ENCODE peak calls at places on chromosomes 11 and 22, in four cellular contexts. One of them, this sample, is unnamed.
A peak's percentile ranks its signal among the peaks of the same experiment; 100 is the strongest.

GRCh38 chr22:46564084-46564714 is 26.8 kb upstream of the CELSR1 start:
- DNase-seq in activated CD8-positive, alpha-beta T cell treated with anti-CD3 and anti-CD28 coated beads for 36 hours: no peak
- DNase-seq in uterus: no peak
- DNase-seq in activated CD4-positive, alpha-beta T cell treated with anti-CD3 and anti-CD28 coated beads for 48 hours: no peak
- DNase-seq in this sample: no peak

GRCh38 chr22:44758970-44759365 is 6.6 kb downstream of the ARHGAP8 start:
- DNase-seq in activated CD8-positive, alpha-beta T cell treated with anti-CD3 and anti-CD28 coated beads for 36 hours: no peak
- DNase-seq in uterus: no peak
- DNase-seq in activated CD4-positive, alpha-beta T cell treated with anti-CD3 and anti-CD28 coated beads for 48 hours: no peak
- DNase-seq in this sample: no peak

GRCh38 chr22:17891427-17892167 is 117.3 kb upstream of the BID start:
- DNase-seq in activated CD8-positive, alpha-beta T cell treated with anti-CD3 and anti-CD28 coated beads for 36 hours: peak; percentile 15
- DNase-seq in uterus: no peak
- DNase-seq in activated CD4-positive, alpha-beta T cell treated with anti-CD3 and anti-CD28 coated beads for 48 hours: no peak
- DNase-seq in this sample: no peak

GRCh38 chr11:74135516-74135840 is 35.3 kb downstream of the C2CD3 start:
- DNase-seq in activated CD8-positive, alpha-beta T cell treated with anti-CD3 and anti-CD28 coated beads for 36 hours: no peak
- DNase-seq in uterus: no peak
- DNase-seq in activated CD4-positive, alpha-beta T cell treated with anti-CD3 and anti-CD28 coated beads for 48 hours: no peak
- DNase-seq in this sample: no peak

GRCh38 chr11:70060611-70061293 is 17.4 kb upstream of the ANO1 start:
- DNase-seq in activated CD8-positive, alpha-beta T cell treated with anti-CD3 and anti-CD28 coated beads for 36 hours: no peak
- DNase-seq in uterus: no peak
- DNase-seq in activated CD4-positive, alpha-beta T cell treated with anti-CD3 and anti-CD28 coated beads for 48 hours: no peak
- DNase-seq in this sample: no peak

GRCh38 chr11:28727254-28727653 is 619.1 kb downstream of the METTL15 start:
- DNase-seq in activated CD8-positive, alpha-beta T cell treated with anti-CD3 and anti-CD28 coated beads for 36 hours: no peak
- DNase-seq in uterus: no peak
- DNase-seq in activated CD4-positive, alpha-beta T cell treated with anti-CD3 and anti-CD28 coated beads for 48 hours: no peak
- DNase-seq in this sample: no peak

GRCh38 chr11:65867284-65868071 is 5.1 kb downstream of the EFEMP2 start:
- DNase-seq in activated CD8-positive, alpha-beta T cell treated with anti-CD3 and anti-CD28 coated beads for 36 hours: peak; percentile 58
- DNase-seq in uterus: no peak
- DNase-seq in activated CD4-positive, alpha-beta T cell treated with anti-CD3 and anti-CD28 coated beads for 48 hours: no peak
- DNase-seq in this sample: no peak

GRCh38 chr22:39292561-39293074 is 26.8 kb downstream of the RPL3 start:
- DNase-seq in activated CD8-positive, alpha-beta T cell treated with anti-CD3 and anti-CD28 coated beads for 36 hours: no peak
- DNase-seq in uterus: peak; percentile 89
- DNase-seq in activated CD4-positive, alpha-beta T cell treated with anti-CD3 and anti-CD28 coated beads for 48 hours: no peak
- DNase-seq in this sample: no peak

GRCh38 chr11:134944986-134945385 is 532.9 kb upstream of the B3GAT1 start:
- DNase-seq in activated CD8-positive, alpha-beta T cell treated with anti-CD3 and anti-CD28 coated beads for 36 hours: no peak
- DNase-seq in uterus: no peak
- DNase-seq in activated CD4-positive, alpha-beta T cell treated with anti-CD3 and anti-CD28 coated beads for 48 hours: no peak
- DNase-seq in this sample: no peak

GRCh38 chr11:127308291-127308690 is 307.7 kb upstream of the KIRREL3 start:
- DNase-seq in activated CD8-positive, alpha-beta T cell treated with anti-CD3 and anti-CD28 coated beads for 36 hours: no peak
- DNase-seq in uterus: no peak
- DNase-seq in activated CD4-positive, alpha-beta T cell treated with anti-CD3 and anti-CD28 coated beads for 48 hours: no peak
- DNase-seq in this sample: no peak

GRCh38 chr11:121448431-121448941 is 3.6 kb upstream of the SORL1 start:
- DNase-seq in activated CD8-positive, alpha-beta T cell treated with anti-CD3 and anti-CD28 coated beads for 36 hours: peak; percentile 63
- DNase-seq in uterus: no peak
- DNase-seq in activated CD4-positive, alpha-beta T cell treated with anti-CD3 and anti-CD28 coated beads for 48 hours: no peak
- DNase-seq in this sample: no peak

GRCh38 chr11:71425851-71426250 is 22.3 kb downstream of the DHCR7 start:
- DNase-seq in activated CD8-positive, alpha-beta T cell treated with anti-CD3 and anti-CD28 coated beads for 36 hours: peak; percentile 13
- DNase-seq in uterus: no peak
- DNase-seq in activated CD4-positive, alpha-beta T cell treated with anti-CD3 and anti-CD28 coated beads for 48 hours: peak; percentile 13
- DNase-seq in this sample: no peak

GRCh38 chr22:30245985-30246901 is at the start of gene LIF:
- DNase-seq in activated CD8-positive, alpha-beta T cell treated with anti-CD3 and anti-CD28 coated beads for 36 hours: peak; percentile 74
- DNase-seq in uterus: no peak
- DNase-seq in activated CD4-positive, alpha-beta T cell treated with anti-CD3 and anti-CD28 coated beads for 48 hours: peak; percentile 75
- DNase-seq in this sample: peak; percentile 83

GRCh38 chr11:69912911-69913451 is 93.8 kb upstream of the FGF3 start:
- DNase-seq in activated CD8-positive, alpha-beta T cell treated with anti-CD3 and anti-CD28 coated beads for 36 hours: peak; percentile 35
- DNase-seq in uterus: peak; percentile 9
- DNase-seq in activated CD4-positive, alpha-beta T cell treated with anti-CD3 and anti-CD28 coated beads for 48 hours: peak; percentile 28
- DNase-seq in this sample: no peak

GRCh38 chr11:93704237-93704636 is 37.1 kb downstream of the TAF1D start:
- DNase-seq in activated CD8-positive, alpha-beta T cell treated with anti-CD3 and anti-CD28 coated beads for 36 hours: peak; percentile 20
- DNase-seq in uterus: no peak
- DNase-seq in activated CD4-positive, alpha-beta T cell treated with anti-CD3 and anti-CD28 coated beads for 48 hours: peak; percentile 32
- DNase-seq in this sample: no peak

GRCh38 chr22:39967103-39967829 is 7.1 kb downstream of the TMA7B start:
- DNase-seq in activated CD8-positive, alpha-beta T cell treated with anti-CD3 and anti-CD28 coated beads for 36 hours: no peak
- DNase-seq in uterus: no peak
- DNase-seq in activated CD4-positive, alpha-beta T cell treated with anti-CD3 and anti-CD28 coated beads for 48 hours: no peak
- DNase-seq in this sample: no peak

GRCh38 chr11:94656968-94657367 is 89.8 kb downstream of the PIWIL4 start:
- DNase-seq in activated CD8-positive, alpha-beta T cell treated with anti-CD3 and anti-CD28 coated beads for 36 hours: no peak
- DNase-seq in uterus: no peak
- DNase-seq in activated CD4-positive, alpha-beta T cell treated with anti-CD3 and anti-CD28 coated beads for 48 hours: no peak
- DNase-seq in this sample: no peak

GRCh38 chr11:62428871-62429601 is 10.2 kb downstream of the SCGB1A1 start:
- DNase-seq in activated CD8-positive, alpha-beta T cell treated with anti-CD3 and anti-CD28 coated beads for 36 hours: no peak
- DNase-seq in uterus: no peak
- DNase-seq in activated CD4-positive, alpha-beta T cell treated with anti-CD3 and anti-CD28 coated beads for 48 hours: no peak
- DNase-seq in this sample: no peak

GRCh38 chr11:14894657-14895598 is 2.9 kb upstream of the CYP2R1 start:
- DNase-seq in activated CD8-positive, alpha-beta T cell treated with anti-CD3 and anti-CD28 coated beads for 36 hours: peak; percentile 59
- DNase-seq in uterus: no peak
- DNase-seq in activated CD4-positive, alpha-beta T cell treated with anti-CD3 and anti-CD28 coated beads for 48 hours: peak; percentile 45
- DNase-seq in this sample: no peak

GRCh38 chr22:48758905-48759875 is 1068.5 kb downstream of the BRD1 start:
- DNase-seq in activated CD8-positive, alpha-beta T cell treated with anti-CD3 and anti-CD28 coated beads for 36 hours: no peak
- DNase-seq in uterus: no peak
- DNase-seq in activated CD4-positive, alpha-beta T cell treated with anti-CD3 and anti-CD28 coated beads for 48 hours: no peak
- DNase-seq in this sample: peak; percentile 6

GRCh38 chr11:35047179-35047578 is 91.8 kb upstream of the CD44 start:
- DNase-seq in activated CD8-positive, alpha-beta T cell treated with anti-CD3 and anti-CD28 coated beads for 36 hours: peak; percentile 59
- DNase-seq in uterus: no peak
- DNase-seq in activated CD4-positive, alpha-beta T cell treated with anti-CD3 and anti-CD28 coated beads for 48 hours: no peak
- DNase-seq in this sample: no peak